ENCODE peak calls at places on chromosomes 7 and 10, in nine cellular contexts. A is heart right ventricle, S is fibroblast of pulmonary artery, F is A549, M is foreskin fibroblast, L is BE2C, V is psoas muscle, P is epithelial cell of proximal tubule, Y is PC-3. E is an unnamed sample.

GRCh38 chr10:71486465-71487114 is 89.9 kb downstream of the CDH23 start:
- DNase-seq in A (no peak), S (peak; percentile 47), F (peak; percentile 23), M (peak; percentile 4), L (peak; percentile 85), V (no peak), P (no peak), Y (peak; percentile 50), E (no peak)

GRCh38 chr10:103823706-103824272 is 31.6 kb downstream of the SH3PXD2A start:
- DNase-seq in A (no peak), S (no peak), F (no peak), M (no peak), L (no peak), V (no peak), P (no peak), Y (no peak), E (no peak)

GRCh38 chr7:36653011-36653670 is 71.2 kb downstream of the AOAH start:
- DNase-seq in A (no peak), S (peak; percentile 67), F (peak; percentile 18), M (peak; percentile 30), L (no peak), V (no peak), P (no peak), Y (peak; percentile 68), E (peak; percentile 60)

GRCh38 chr10:101774589-101775272 is 1.2 kb downstream of the FGF8 start:
- DNase-seq in A (no peak), S (no peak), F (no peak), M (no peak), L (no peak), V (no peak), P (no peak), Y (no peak), E (no peak)

GRCh38 chr7:148804343-148805234 is 79.5 kb downstream of the EZH2 start:
- DNase-seq in A (no peak), S (no peak), F (no peak), M (no peak), L (no peak), V (no peak), P (no peak), Y (no peak), E (no peak)

GRCh38 chr7:38951213-38951612 is 26.5 kb upstream of the POU6F2 start:
- DNase-seq in A (no peak), S (no peak), F (no peak), M (no peak), L (no peak), V (no peak), P (no peak), Y (no peak), E (no peak)

GRCh38 chr7:48938539-48938938 is 14.2 kb downstream of the CDC14C start:
- DNase-seq in A (peak; percentile 12), S (peak; percentile 40), F (no peak), M (no peak), L (no peak), V (no peak), P (no peak), Y (peak; percentile 70), E (peak; percentile 88)

GRCh38 chr7:114663502-114663901 is 248.9 kb downstream of the FOXP2 start:
- DNase-seq in A (no peak), S (peak; percentile 58), F (peak; percentile 51), M (no peak), L (no peak), V (no peak), P (peak; percentile 7), Y (peak; percentile 52), E (peak; percentile 29)

GRCh38 chr7:156655983-156656382 is 15.4 kb downstream of the RNF32 start:
- DNase-seq in A (no peak), S (no peak), F (no peak), M (no peak), L (no peak), V (no peak), P (no peak), Y (no peak), E (no peak)

GRCh38 chr7:104160375-104160774 is 47.4 kb downstream of the ORC5 start:
- DNase-seq in A (no peak), S (peak; percentile 56), F (peak; percentile 10), M (no peak), L (no peak), V (no peak), P (no peak), Y (peak; percentile 38), E (peak; percentile 19)

GRCh38 chr7:104152468-104152867 is 55.3 kb downstream of the ORC5 start:
- DNase-seq in A (no peak), S (no peak), F (no peak), M (no peak), L (no peak), V (no peak), P (no peak), Y (no peak), E (no peak)

GRCh38 chr7:104161244-104161643 is 46.6 kb downstream of the ORC5 start:
- DNase-seq in A (no peak), S (no peak), F (no peak), M (no peak), L (no peak), V (no peak), P (no peak), Y (no peak), E (no peak)

GRCh38 chr7:104153287-104153686 is 54.5 kb downstream of the ORC5 start:
- DNase-seq in A (no peak), S (no peak), F (no peak), M (no peak), L (no peak), V (no peak), P (no peak), Y (no peak), E (no peak)

GRCh38 chr7:104156842-104157277 is 51.0 kb downstream of the ORC5 start:
- DNase-seq in A (no peak), S (peak; percentile 59), F (peak; percentile 48), M (no peak), L (no peak), V (no peak), P (no peak), Y (peak; percentile 61), E (peak; percentile 12)
- H3K4me3 ChIP-seq in A (no peak overlapping the region), S (no peak overlapping the region), F (no peak overlapping the region), M (no peak overlapping the region), L (no peak overlapping the region), V (no peak overlapping the region), P (no peak overlapping the region), Y (no peak overlapping the region), E (no peak overlapping the region)

GRCh38 chr7:70434821-70435220 is 697.1 kb upstream of the GALNT17 start:
- DNase-seq in A (no peak), S (no peak), F (no peak), M (no peak), L (no peak), V (no peak), P (no peak), Y (no peak), E (no peak)

GRCh38 chr7:70435634-70436033 is 696.3 kb upstream of the GALNT17 start:
- DNase-seq in A (no peak), S (no peak), F (no peak), M (no peak), L (no peak), V (no peak), P (no peak), Y (no peak), E (no peak)

GRCh38 chr7:70432567-70433001 is 699.4 kb upstream of the GALNT17 start:
- DNase-seq in A (no peak), S (no peak), F (no peak), M (no peak), L (no peak), V (no peak), P (no peak), Y (no peak), E (no peak)

GRCh38 chr7:70436815-70437350 is 695.1 kb upstream of the GALNT17 start:
- DNase-seq in A (no peak), S (no peak), F (no peak), M (no peak), L (peak; percentile 19), V (no peak), P (no peak), Y (no peak), E (no peak)

GRCh38 chr7:70434376-70434775 is 697.6 kb upstream of the GALNT17 start:
- DNase-seq in A (no peak), S (no peak), F (peak; percentile 3), M (no peak), L (no peak), V (no peak), P (no peak), Y (no peak), E (no peak)
- TF ChIP-seq CTCF in A (no peak), S (no peak), F (no peak), M (no peak), L (peak; percentile 49), V (no peak), P (peak; percentile 53), Y (no peak), E (no peak)

GRCh38 chr10:112953075-112953501 is 3.0 kb downstream of the TCF7L2 start:
- DNase-seq in A (peak; percentile 38), S (peak; percentile 47), F (no peak), M (no peak), L (peak; percentile 40), V (peak; percentile 60), P (no peak), Y (no peak), E (no peak)
- H3K4me3 ChIP-seq in A (peak overlapping the region; percentile 81), S (peak overlapping the region; percentile 93), F (peak overlapping the region; percentile 84), M (peak overlapping the region; percentile 96), L (peak overlapping the region; percentile 92), V (peak overlapping the region; percentile 80), P (peak overlapping the region; percentile 79), Y (peak overlapping the region; percentile 91), E (peak overlapping the region; percentile 60)

GRCh38 chr10:72879245-72879644 is 14.3 kb upstream of the OIT3 start:
- DNase-seq in A (no peak), S (no peak), F (no peak), M (no peak), L (no peak), V (no peak), P (no peak), Y (no peak), E (no peak)

GRCh38 chr10:72881291-72881690 is 12.2 kb upstream of the OIT3 start:
- DNase-seq in A (no peak), S (no peak), F (no peak), M (no peak), L (no peak), V (no peak), P (no peak), Y (no peak), E (no peak)

GRCh38 chr10:72875250-72876055 is 18.1 kb upstream of the OIT3 start:
- DNase-seq in A (no peak), S (peak; percentile 60), F (peak; percentile 49), M (peak; percentile 6), L (no peak), V (no peak), P (no peak), Y (peak; percentile 98), E (peak; percentile 15)
- TF ChIP-seq CTCF in A (peak; percentile 60), S (peak; percentile 54), F (peak; percentile 75), M (peak; percentile 46), L (peak; percentile 61), V (peak; percentile 49), P (peak; percentile 68), Y (peak; percentile 100), E (peak; percentile 49)